ENCODE peak calls at places on chromosomes 16 and 17, in eight cellular contexts. M is omental fat pad; K is ELF-1; A is stimulated activated CD4-positive, alpha-beta T cell treated with anti-CD3 and anti-CD28 coated beads, TNF-alpha, amount 100 ng/mL, for 1 hour; U is suprapubic skin; X is tibial nerve; E is CD8-positive, alpha-beta T cell; J is COR-L47. D is an unnamed sample.
A peak's percentile ranks its signal among the peaks of the same experiment; 100 is the strongest.

GRCh38 chr17:11279776-11280344 is 38.8 kb downstream of the SHISA6 start:
- DNase-seq in M (no peak), K (no peak), A (no peak), U (no peak), X (no peak), E (no peak), J (no peak), D (no peak)

GRCh38 chr16:28258571-28258970 is 33.8 kb upstream of the SBK1 start:
- DNase-seq in M (no peak), K (no peak), A (no peak), U (no peak), X (no peak), E (no peak), J (no peak), D (no peak)

GRCh38 chr17:2749058-2749783 is at the start of gene CCDC92B:
- DNase-seq in M (no peak), K (no peak), A (no peak), U (no peak), X (no peak), E (no peak), J (peak; percentile 21), D (no peak)

GRCh38 chr17:2362016-2362415 is 24.7 kb downstream of the SGSM2 start:
- DNase-seq in M (no peak), K (no peak), A (no peak), U (no peak), X (no peak), E (no peak), J (no peak), D (no peak)

GRCh38 chr17:488993-489757 is 136.6 kb upstream of the RPH3AL start:
- DNase-seq in M (no peak), K (peak; percentile 43), A (no peak), U (no peak), X (no peak), E (no peak), J (no peak), D (no peak)

GRCh38 chr16:269061-269796 is 6.5 kb downstream of the RGS11 start:
- DNase-seq in M (no peak), K (no peak), A (no peak), U (no peak), X (no peak), E (no peak), J (no peak), D (no peak)

GRCh38 chr16:88936008-88936912 is 40.7 kb downstream of the CBFA2T3 start:
- DNase-seq in M (no peak), K (no peak), A (no peak), U (no peak), X (no peak), E (no peak), J (no peak), D (no peak)

GRCh38 chr16:59478806-59479205 is 744.7 kb upstream of the GOT2 start:
- DNase-seq in M (no peak), K (no peak), A (no peak), U (no peak), X (no peak), E (no peak), J (no peak), D (no peak)

GRCh38 chr16:81623365-81624102 is 155.6 kb upstream of the PLCG2 start:
- DNase-seq in M (no peak), K (no peak), A (peak; percentile 5), U (no peak), X (no peak), E (peak; percentile 46), J (peak; percentile 63), D (no peak)

GRCh38 chr17:76139801-76140660 is 1.0 kb downstream of the FOXJ1 start:
- DNase-seq in M (no peak), K (no peak), A (no peak), U (no peak), X (no peak), E (peak; percentile 47), J (no peak), D (no peak)

GRCh38 chr16:74771656-74772315 is 2.8 kb downstream of the FA2H start:
- DNase-seq in M (no peak), K (no peak), A (no peak), U (peak; percentile 56), X (no peak), E (no peak), J (no peak), D (no peak)

GRCh38 chr16:30054959-30055553 is 10.5 kb upstream of the ALDOA start:
- DNase-seq in M (no peak), K (peak; percentile 85), A (no peak), U (no peak), X (no peak), E (no peak), J (no peak), D (no peak)

GRCh38 chr17:60059082-60059481 is 19.6 kb downstream of the HEATR6 start:
- DNase-seq in M (no peak), K (no peak), A (no peak), U (no peak), X (no peak), E (no peak), J (no peak), D (no peak)

GRCh38 chr16:68921654-68922053 is 78.3 kb downstream of the TANGO6 start:
- DNase-seq in M (no peak), K (no peak), A (no peak), U (peak; percentile 11), X (no peak), E (no peak), J (no peak), D (no peak)

GRCh38 chr17:56779306-56779705 is 54.4 kb downstream of the C17orf67 start:
- DNase-seq in M (no peak), K (no peak), A (no peak), U (no peak), X (no peak), E (no peak), J (no peak), D (no peak)

GRCh38 chr16:6193718-6194117 is 1096.1 kb upstream of the EEF2KMT start:
- DNase-seq in M (no peak), K (peak; percentile 79), A (no peak), U (no peak), X (no peak), E (no peak), J (no peak), D (no peak)

GRCh38 chr17:45640141-45640850 is 143.8 kb upstream of the CRHR1 start:
- DNase-seq in M (peak; percentile 57), K (peak; percentile 86), A (peak; percentile 29), U (no peak), X (peak; percentile 40), E (peak; percentile 55), J (no peak), D (peak; percentile 57)

GRCh38 chr17:65023791-65024190 is 32.7 kb downstream of the GNA13 start:
- DNase-seq in M (no peak), K (no peak), A (no peak), U (no peak), X (no peak), E (no peak), J (no peak), D (no peak)

GRCh38 chr16:25065899-25066298 is 45.6 kb upstream of the LCMT1 start:
- DNase-seq in M (no peak), K (peak; percentile 65), A (no peak), U (no peak), X (no peak), E (no peak), J (no peak), D (no peak)

GRCh38 chr17:43974541-43975315 is 21.0 kb upstream of the PYY start:
- DNase-seq in M (no peak), K (no peak), A (no peak), U (no peak), X (no peak), E (no peak), J (no peak), D (no peak)

GRCh38 chr17:2239170-2239551 is 64.4 kb downstream of the SMG6 start:
- DNase-seq in M (no peak), K (no peak), A (no peak), U (no peak), X (no peak), E (no peak), J (no peak), D (no peak)

GRCh38 chr17:80264048-80264792 is 3.6 kb downstream of the RNF213 start:
- DNase-seq in M (no peak), K (no peak), A (no peak), U (no peak), X (no peak), E (peak; percentile 49), J (no peak), D (no peak)

GRCh38 chr16:61871837-61872777 is 164.1 kb downstream of the CDH8 start:
- DNase-seq in M (no peak), K (peak; percentile 16), A (no peak), U (no peak), X (no peak), E (no peak), J (no peak), D (no peak)

GRCh38 chr17:231966-232807 is 50.7 kb upstream of the DOC2B start:
- DNase-seq in M (no peak), K (no peak), A (no peak), U (peak; percentile 60), X (no peak), E (no peak), J (no peak), D (peak; percentile 7)

GRCh38 chr17:10779607-10780006 is 24.3 kb downstream of the TMEM238L start:
- DNase-seq in M (no peak), K (no peak), A (no peak), U (no peak), X (no peak), E (no peak), J (no peak), D (no peak)